ENCODE peak calls at places on chromosomes 4 and X, in five cellular contexts. L is COLO829, Y is EL, P is brain microvascular endothelial cell, S is mesendoderm. Q is an unnamed sample.

GRCh38 chr4:109359040-109359646 is 56.7 kb upstream of the COL25A1 start:
- DNase-seq in L (no peak), Y (no peak), P (no peak), S (no peak), Q (no peak)

GRCh38 chr4:80071643-80072606 is 1.1 kb downstream of the ANTXR2 start:
- DNase-seq in L (no peak), Y (peak; percentile 48), P (peak; percentile 25), S (peak; percentile 57), Q (peak; percentile 73)

GRCh38 chr4:66943117-66943516 is 602.2 kb downstream of the CENPC start:
- DNase-seq in L (no peak), Y (no peak), P (no peak), S (no peak), Q (no peak)

GRCh38 chr4:41600243-41600642 is 62.3 kb downstream of the LIMCH1 start:
- DNase-seq in L (no peak), Y (peak; percentile 34), P (no peak), S (no peak), Q (no peak)

GRCh38 chr4:7747062-7747385 is 192.6 kb downstream of the AFAP1 start:
- DNase-seq in L (no peak), Y (no peak), P (no peak), S (no peak), Q (no peak)

GRCh38 chrX:139559383-139560042 is 29.0 kb downstream of the F9 start:
- DNase-seq in L (peak; percentile 10), Y (peak; percentile 21), P (peak; percentile 16), S (peak; percentile 75), Q (peak; percentile 39)

GRCh38 chr4:26432419-26432818 is 57.9 kb downstream of the CCKAR start:
- DNase-seq in L (no peak), Y (no peak), P (no peak), S (no peak), Q (no peak)

GRCh38 chrX:372856-373640 is 13.7 kb downstream of the PPP2R3B start:
- DNase-seq in L (no peak), Y (peak; percentile 25), P (no peak), S (no peak), Q (no peak)

GRCh38 chrX:22192419-22193086 is 80.2 kb upstream of the CBLL2 start:
- DNase-seq in L (peak; percentile 28), Y (peak; percentile 57), P (peak; percentile 51), S (peak; percentile 64), Q (peak; percentile 70)

GRCh38 chr4:82984459-82984858 is 26.2 kb downstream of the LIN54 start:
- DNase-seq in L (no peak), Y (peak; percentile 44), P (peak; percentile 81), S (no peak), Q (no peak)

GRCh38 chrX:111837226-111837625 is 38.8 kb upstream of the TRPC5OS start:
- DNase-seq in L (no peak), Y (no peak), P (no peak), S (peak; percentile 29), Q (no peak)

GRCh38 chr4:6368096-6368495 is 98.4 kb downstream of the WFS1 start:
- DNase-seq in L (no peak), Y (no peak), P (no peak), S (no peak), Q (no peak)

GRCh38 chrX:132435222-132435621 is 53.6 kb downstream of the MBNL3 start:
- DNase-seq in L (no peak), Y (no peak), P (no peak), S (no peak), Q (no peak)

GRCh38 chrX:19544693-19545305 is 29.5 kb upstream of the MAP3K15 start:
- DNase-seq in L (peak; percentile 35), Y (peak; percentile 39), P (peak; percentile 62), S (peak; percentile 45), Q (no peak)

GRCh38 chr4:166014411-166014810 is 141.4 kb downstream of the TLL1 start:
- DNase-seq in L (no peak), Y (no peak), P (no peak), S (no peak), Q (no peak)

GRCh38 chrX:1536712-1537030 is 314 bp downstream of the P2RY8 start:
- DNase-seq in L (no peak), Y (no peak), P (no peak), S (no peak), Q (no peak)

GRCh38 chrX:153688900-153689590 is 1.3 kb downstream of the SLC6A8 start:
- DNase-seq in L (peak; percentile 35), Y (peak; percentile 43), P (no peak), S (no peak), Q (no peak)

GRCh38 chr4:86853209-86853608 is 4.0 kb upstream of the SLC10A6 start:
- DNase-seq in L (no peak), Y (no peak), P (no peak), S (no peak), Q (no peak)

GRCh38 chr4:183071222-183071621 is 27.8 kb upstream of the WWC2 start:
- DNase-seq in L (no peak), Y (no peak), P (no peak), S (no peak), Q (no peak)

GRCh38 chrX:96102997-96103396 is 581.6 kb upstream of the DIAPH2 start:
- DNase-seq in L (no peak), Y (no peak), P (no peak), S (no peak), Q (no peak)

GRCh38 chr4:174910271-174910670 is 7.9 kb upstream of the ADAM29 start:
- DNase-seq in L (no peak), Y (no peak), P (no peak), S (no peak), Q (no peak)

GRCh38 chr4:169315530-169316306 is 45.0 kb upstream of the SH3RF1 start:
- DNase-seq in L (no peak), Y (peak; percentile 71), P (peak; percentile 54), S (peak; percentile 64), Q (no peak)

GRCh38 chr4:53633608-53634007 is 42.3 kb upstream of the LNX1 start:
- DNase-seq in L (no peak), Y (peak; percentile 6), P (no peak), S (no peak), Q (no peak)

GRCh38 chr4:160877087-160877790 is 1286.6 kb downstream of the FSTL5 start:
- DNase-seq in L (no peak), Y (no peak), P (peak; percentile 8), S (peak; percentile 48), Q (no peak)

GRCh38 chr4:5795580-5795979 is 84.6 kb downstream of the EVC start:
- DNase-seq in L (no peak), Y (no peak), P (no peak), S (no peak), Q (no peak)

GRCh38 chr4:3202836-3203820 is 45.8 kb upstream of the MSANTD1 start:
- DNase-seq in L (no peak), Y (no peak), P (no peak), S (no peak), Q (no peak)

GRCh38 chr4:7393491-7394183 is 41.1 kb downstream of the PSAPL1 start:
- DNase-seq in L (no peak), Y (no peak), P (no peak), S (no peak), Q (peak; percentile 19)

GRCh38 chr4:66591968-66592367 is 921.7 kb upstream of the EPHA5 start:
- DNase-seq in L (no peak), Y (no peak), P (no peak), S (no peak), Q (no peak)

GRCh38 chr4:73080789-73081188 is 11.3 kb upstream of the COX18 start:
- DNase-seq in L (no peak), Y (no peak), P (no peak), S (no peak), Q (no peak)

GRCh38 chr4:111959202-111959601 is 186.1 kb upstream of the FAM241A start:
- DNase-seq in L (no peak), Y (peak; percentile 88), P (peak; percentile 51), S (no peak), Q (no peak)

GRCh38 chrX:12137982-12138365 is 299 bp upstream of the FRMPD4 start:
- DNase-seq in L (no peak), Y (peak; percentile 21), P (no peak), S (no peak), Q (peak; percentile 31)

GRCh38 chrX:367866-368265 is 18.8 kb downstream of the PPP2R3B start:
- DNase-seq in L (no peak), Y (no peak), P (no peak), S (no peak), Q (no peak)

GRCh38 chr4:15375707-15376106 is 52.1 kb upstream of the C1QTNF7 start:
- DNase-seq in L (no peak), Y (no peak), P (no peak), S (no peak), Q (no peak)

GRCh38 chr4:183435803-183436202 is 8.6 kb upstream of the CDKN2AIP start:
- DNase-seq in L (no peak), Y (no peak), P (no peak), S (no peak), Q (no peak)

GRCh38 chrX:24979081-24979480 is 36.7 kb downstream of the ARX start:
- DNase-seq in L (no peak), Y (peak; percentile 4), P (no peak), S (no peak), Q (no peak)

GRCh38 chr4:132619968-132620367 is 529.1 kb upstream of the PCDH10 start:
- DNase-seq in L (no peak), Y (no peak), P (no peak), S (no peak), Q (no peak)

GRCh38 chrX:55839480-55839879 is 121.9 kb downstream of the RRAGB start:
- DNase-seq in L (no peak), Y (no peak), P (no peak), S (peak; percentile 78), Q (peak; percentile 79)

GRCh38 chrX:11193035-11193469 is 81.9 kb downstream of the HCCS start:
- DNase-seq in L (no peak), Y (peak; percentile 10), P (no peak), S (no peak), Q (no peak)